ENCODE peak calls at places on chromosomes 13 and 19, in four cellular contexts. K is transverse colon, I is A549, A is H1. G is an unnamed sample.

GRCh38 chr19:35731353-35731752 is 10.9 kb downstream of the IGFLR1 start:
- DNase-seq in K (no peak), I (no peak), A (no peak), G (no peak)

GRCh38 chr13:40963927-40964326 is 55.2 kb downstream of the ELF1 start:
- DNase-seq in K (no peak), I (peak; percentile 12), A (no peak), G (no peak)

GRCh38 chr13:30743319-30744055 is 8.1 kb downstream of the ALOX5AP start:
- DNase-seq in K (peak; percentile 37), I (peak; percentile 80), A (no peak), G (no peak)

GRCh38 chr19:6126335-6126974 is 9.0 kb upstream of the ACSBG2 start:
- DNase-seq in K (no peak), I (peak; percentile 62), A (no peak), G (no peak)

GRCh38 chr19:49069026-49069425 is 3.5 kb downstream of the KCNA7 start:
- DNase-seq in K (no peak), I (no peak), A (no peak), G (no peak)

GRCh38 chr19:610801-611505 is 21.3 kb downstream of the HCN2 start:
- DNase-seq in K (peak; percentile 54), I (no peak), A (no peak), G (no peak)

GRCh38 chr19:34480491-34480890 is 1.1 kb upstream of the WTIP start:
- DNase-seq in K (no peak), I (no peak), A (peak; percentile 53), G (no peak)

GRCh38 chr13:91922969-91923592 is 524.7 kb downstream of the GPC5 start:
- DNase-seq in K (no peak), I (no peak), A (no peak), G (no peak)

GRCh38 chr13:33283195-33283910 is 2.2 kb downstream of the STARD13 start:
- DNase-seq in K (no peak), I (no peak), A (no peak), G (no peak)

GRCh38 chr13:112587359-112587766 is 590 bp downstream of the TUBGCP3 start:
- DNase-seq in K (peak; percentile 85), I (peak; percentile 84), A (peak; percentile 83), G (peak; percentile 95)

GRCh38 chr19:31539386-31539785 is 190.2 kb upstream of the TSHZ3 start:
- DNase-seq in K (no peak), I (no peak), A (peak; percentile 8), G (no peak)

GRCh38 chr13:100650321-100650720 is 24.3 kb downstream of the TMTC4 start:
- DNase-seq in K (no peak), I (no peak), A (no peak), G (no peak)

DNA sequence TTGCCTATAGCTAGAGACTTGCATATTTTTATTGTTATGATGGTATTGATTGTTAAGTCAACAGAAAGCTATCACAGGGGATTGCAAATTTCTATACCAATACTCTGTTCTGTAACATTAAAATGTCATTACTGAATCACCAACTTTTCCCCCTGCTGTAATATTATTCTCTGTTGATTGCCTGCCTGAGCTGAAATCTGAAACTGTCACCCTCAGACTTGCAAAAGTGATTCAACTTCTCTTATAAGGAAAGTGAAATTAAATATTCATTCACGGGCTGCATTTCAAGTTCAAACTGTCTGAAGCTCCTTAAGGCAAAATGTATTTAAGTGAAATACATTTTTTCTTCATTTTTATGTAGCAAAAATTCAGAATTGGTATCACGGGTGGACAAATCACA is 723.2 kb downstream of the PCDH9 start:
- DNase-seq in K (no peak), I (no peak), A (no peak), G (no peak)
- TF ChIP-seq EP300 in K (no peak), I (no peak), A (no peak), G (no peak)

GRCh38 chr19:4977299-4978174 is 8.6 kb downstream of the KDM4B start:
- DNase-seq in K (peak; percentile 37), I (no peak), A (no peak), G (peak; percentile 91)

GRCh38 chr19:4976412-4977298 is 7.7 kb downstream of the KDM4B start:
- DNase-seq in K (peak; percentile 66), I (peak; percentile 62), A (peak; percentile 70), G (peak; percentile 98)

GRCh38 chr19:4971816-4972495 is 3.0 kb downstream of the KDM4B start:
- DNase-seq in K (no peak), I (no peak), A (no peak), G (no peak)

GRCh38 chr19:4972509-4973230 is 3.8 kb downstream of the KDM4B start:
- DNase-seq in K (no peak), I (no peak), A (no peak), G (no peak)

DNA sequence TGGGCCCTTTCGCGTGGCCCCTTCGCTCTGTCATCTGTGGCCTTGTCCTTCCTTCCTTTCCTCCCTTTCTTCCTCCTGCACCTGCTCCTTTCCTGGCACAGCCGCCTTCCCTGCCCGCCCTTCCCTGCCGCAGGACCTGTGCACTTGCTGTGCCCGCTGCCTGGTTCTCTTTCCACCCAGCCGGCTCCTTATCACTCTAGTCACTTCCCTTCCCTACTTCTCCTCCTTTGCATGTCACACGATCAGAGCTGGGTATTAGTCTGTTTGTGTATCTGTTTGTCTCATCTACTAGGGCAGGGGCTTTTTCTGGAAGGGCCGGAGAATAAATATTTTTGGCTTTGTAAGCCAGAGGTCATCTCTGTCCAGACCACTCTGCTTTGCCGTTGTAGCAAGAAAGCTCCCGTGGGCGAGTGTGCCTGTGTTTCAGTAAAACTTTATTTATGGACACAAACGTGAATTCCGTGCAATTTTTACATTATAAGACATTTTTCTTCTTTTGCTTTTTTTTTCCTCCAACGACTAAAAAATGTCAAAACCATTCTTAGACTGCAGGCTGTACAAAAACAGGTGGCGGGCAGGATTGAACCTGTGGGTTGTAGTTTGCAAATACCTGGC is 6.0 kb downstream of the KDM4B start:
- DNase-seq in K (no peak), I (no peak), A (no peak), G (no peak)
- H3K4me1 ChIP-seq in K (peaks cover 62% of the 10 kb centered on the region), I (peaks cover 59% of the 10 kb centered on the region), A (peaks cover 18% of the 10 kb centered on the region), G (peaks cover 90% of the 10 kb centered on the region)

DNA sequence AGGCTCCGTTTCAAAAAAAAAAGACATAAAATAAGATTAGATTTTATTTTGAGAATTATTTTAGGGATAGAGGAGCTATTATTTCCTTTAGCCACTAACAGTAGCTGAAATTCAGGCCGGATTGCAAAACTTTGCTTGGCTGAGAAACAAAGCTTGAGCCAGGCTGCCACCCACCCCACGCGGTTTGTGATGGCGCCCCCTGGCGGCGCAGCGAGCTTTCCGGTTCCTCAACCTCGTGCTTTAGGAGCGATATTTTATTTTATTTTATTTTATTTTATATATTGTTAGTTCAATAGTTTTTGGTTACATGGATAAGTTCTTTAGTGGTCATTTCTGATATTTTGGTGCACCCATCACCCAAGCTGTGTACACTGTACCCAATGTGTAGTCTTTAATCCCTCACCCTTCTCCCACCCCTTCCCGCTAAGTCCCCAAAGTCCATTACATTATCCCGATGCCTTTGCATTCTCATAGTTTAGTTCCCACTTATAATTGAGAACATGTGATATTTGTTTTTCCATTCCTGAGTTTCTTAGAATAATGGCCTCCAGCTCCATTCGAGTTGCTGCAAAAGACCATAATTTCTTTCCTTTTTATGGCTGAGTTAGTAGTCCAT is 19.8 kb upstream of the CEACAM4 start:
- DNase-seq in K (no peak), I (peak; percentile 66), A (peak; percentile 63), G (no peak)
- TF ChIP-seq CTCF in K (no peak), I (peak; percentile 67), A (peak; percentile 26), G (no peak)

DNA sequence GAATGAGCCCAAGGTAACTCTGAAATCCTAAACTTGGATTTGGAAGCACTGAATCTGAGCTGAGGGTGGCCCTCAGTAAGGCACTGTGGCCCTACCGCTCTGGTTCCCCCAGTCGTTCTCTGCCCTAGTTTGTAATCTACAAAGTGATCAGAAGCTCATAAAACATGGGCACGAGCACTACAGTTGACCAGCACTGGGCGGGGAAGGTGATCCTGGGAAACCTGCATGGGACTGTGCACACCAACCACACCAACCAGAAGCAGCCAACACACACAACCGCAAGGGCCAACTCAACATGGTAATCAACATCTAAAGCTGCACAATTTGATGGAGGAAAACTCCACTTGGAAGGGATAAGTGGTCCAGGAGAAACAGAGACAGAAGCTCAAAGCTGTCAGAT is 22.9 kb downstream of the SLC7A1 start:
- DNase-seq in K (peak; percentile 73), I (no peak), A (no peak), G (no peak)
- TF ChIP-seq EP300 in K (peak; percentile 17), I (no peak), A (no peak), G (no peak)

DNA sequence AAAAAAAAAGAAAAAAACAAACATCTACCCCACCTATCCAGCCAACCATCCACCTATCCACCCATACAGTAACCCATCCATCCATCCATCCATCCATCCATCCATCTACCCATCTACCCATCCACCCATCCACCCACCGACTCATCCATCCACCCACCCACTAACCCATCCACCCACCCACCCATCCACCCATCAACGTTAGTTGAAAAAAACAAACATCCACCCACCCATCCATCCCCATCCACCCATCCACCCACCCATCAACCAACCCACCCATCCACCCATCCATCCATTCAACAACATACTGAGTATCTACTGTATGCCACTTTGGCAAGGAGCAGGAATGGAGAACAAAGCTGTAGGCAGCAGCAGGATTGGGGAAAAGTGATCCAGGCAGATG is 6.1 kb upstream of the AP3D1 start:
- DNase-seq in K (no peak), I (no peak), A (no peak), G (no peak)
- H3K4me1 ChIP-seq in K (peaks cover 8% of the 10 kb centered on the region), I (peaks cover 15% of the 10 kb centered on the region), A (no peaks in the 10 kb centered on the region), G (no peaks in the 10 kb centered on the region)

GRCh38 chr13:51869921-51870320 is 8.2 kb downstream of the CCDC70 start:
- DNase-seq in K (no peak), I (no peak), A (no peak), G (no peak)

GRCh38 chr13:51861728-51862300 is at the start of gene CCDC70:
- DNase-seq in K (no peak), I (no peak), A (no peak), G (no peak)

GRCh38 chr13:51867062-51867461 is 5.3 kb downstream of the CCDC70 start:
- DNase-seq in K (no peak), I (no peak), A (no peak), G (no peak)

GRCh38 chr13:51862965-51863364 is 1.2 kb downstream of the CCDC70 start:
- DNase-seq in K (no peak), I (no peak), A (no peak), G (no peak)

DNA sequence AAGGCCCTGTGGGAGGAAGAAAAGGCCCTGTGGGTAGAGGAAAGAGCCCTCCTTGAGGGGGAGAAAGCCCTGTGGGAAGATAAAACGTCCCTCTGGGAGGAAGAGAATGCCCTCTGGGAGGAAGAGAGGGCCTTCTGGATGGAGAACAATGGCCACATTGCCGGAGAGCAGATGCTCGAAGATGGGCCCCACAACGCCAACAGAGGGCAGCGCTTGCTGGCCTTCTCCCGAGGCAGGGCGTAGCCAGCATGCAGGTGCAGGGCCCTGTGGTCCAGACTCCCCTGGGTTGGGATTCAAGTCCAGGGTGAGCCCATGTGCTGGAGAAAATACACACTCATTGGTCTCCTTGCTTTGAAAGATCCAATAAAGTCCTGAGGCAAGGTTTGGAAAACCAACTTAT is 4.1 kb downstream of the CCDC70 start:
- DNase-seq in K (no peak), I (no peak), A (peak; percentile 58), G (no peak)
- TF ChIP-seq CTCF in K (no peak), I (no peak), A (peak; percentile 55), G (no peak)